ENCODE peak calls at places on chromosomes 16 and 17, in four cellular contexts. S is neural crest cell, X is SHP77, I is body of pancreas. Q is an unnamed sample.
A peak's percentile ranks its signal among the peaks of the same experiment; 100 is the strongest.

GRCh38 chr17:52383493-52384100 is 225.1 kb upstream of the CA10 start:
- DNase-seq in S (peak; percentile 64), X (peak; percentile 90), I (peak; percentile 78), Q (no peak)

GRCh38 chr17:73308017-73308823 is 3.6 kb downstream of the CDC42EP4 start:
- DNase-seq in S (no peak), X (no peak), I (peak; percentile 97), Q (peak; percentile 83)

GRCh38 chr16:35146031-35146710 is 1686.8 kb downstream of the TP53TG3F start:
- DNase-seq in S (no peak), X (no peak), I (no peak), Q (no peak)

GRCh38 chr17:66523378-66524174 is 221.2 kb downstream of the PRKCA start:
- DNase-seq in S (no peak), X (no peak), I (no peak), Q (no peak)

GRCh38 chr17:78892062-78892456 is 10.9 kb downstream of the CEP295NL start:
- DNase-seq in S (no peak), X (no peak), I (no peak), Q (no peak)

GRCh38 chr16:2586241-2586640 is 48.4 kb downstream of the PDPK1 start:
- DNase-seq in S (no peak), X (no peak), I (no peak), Q (peak; percentile 25)

GRCh38 chr16:86531193-86531550 is 20.8 kb downstream of the FOXF1 start:
- DNase-seq in S (no peak), X (no peak), I (peak; percentile 30), Q (peak; percentile 77)

GRCh38 chr17:1989135-1989534 is 36.0 kb downstream of the RTN4RL1 start:
- DNase-seq in S (no peak), X (no peak), I (no peak), Q (peak; percentile 31)

GRCh38 chr17:50037321-50038107 is 18.4 kb upstream of the ITGA3 start:
- DNase-seq in S (no peak), X (peak; percentile 24), I (peak; percentile 81), Q (peak; percentile 56)

GRCh38 chr16:87692176-87692575 is 73.6 kb downstream of the KLHDC4 start:
- DNase-seq in S (no peak), X (no peak), I (no peak), Q (no peak)

GRCh38 chr16:53859995-53860540 is 156.1 kb downstream of the FTO start:
- DNase-seq in S (no peak), X (no peak), I (no peak), Q (no peak)

GRCh38 chr17:39197380-39198185 is at the start of gene CACNB1:
- DNase-seq in S (peak; percentile 75), X (peak; percentile 68), I (peak; percentile 71), Q (peak; percentile 87)

GRCh38 chr16:85796599-85796998 is 2.7 kb downstream of the EMC8 start:
- DNase-seq in S (no peak), X (no peak), I (no peak), Q (no peak)

GRCh38 chr16:10920726-10921427 is 21.4 kb downstream of the DEXI start:
- DNase-seq in S (no peak), X (no peak), I (no peak), Q (no peak)

GRCh38 chr17:68777856-68778694 is 176.9 kb upstream of the FAM20A start:
- DNase-seq in S (no peak), X (no peak), I (no peak), Q (no peak)

GRCh38 chr17:64118452-64118979 is 11.4 kb downstream of the ERN1 start:
- DNase-seq in S (no peak), X (peak; percentile 12), I (peak; percentile 72), Q (peak; percentile 64)

GRCh38 chr16:57601801-57602478 is 26.5 kb upstream of the ADGRG1 start:
- DNase-seq in S (no peak), X (peak; percentile 75), I (peak; percentile 55), Q (no peak)

GRCh38 chr16:47750371-47750770 is 289.2 kb downstream of the PHKB start:
- DNase-seq in S (no peak), X (no peak), I (no peak), Q (no peak)

GRCh38 chr17:43316522-43317142 is 82.2 kb upstream of the ARL4D start:
- DNase-seq in S (no peak), X (no peak), I (peak; percentile 43), Q (no peak)

GRCh38 chr16:396199-396598 is 800 bp upstream of the NME4 start:
- DNase-seq in S (no peak), X (no peak), I (no peak), Q (no peak)

GRCh38 chr16:65769055-65769465 is 597.4 kb upstream of the CDH5 start:
- DNase-seq in S (no peak), X (no peak), I (no peak), Q (no peak)

Q was measured in left ventricle myocardium superior.